ENCODE peak calls at places on chromosomes 3 and 15, in nine cellular contexts. Q is breast epithelium; U is NCI-H460; Y is stimulated activated CD8-positive, alpha-beta memory T cell treated with anti-CD3 and anti-CD28 coated beads, Interleukin-7, amount 100 ng/mL, for 1 hour; V is AG08395; R is left colon; B is epithelial cell of prostate; M is naive thymus-derived CD8-positive, alpha-beta T cell; S is NCI-H1105 treated with DMSO at 0.1 percent for 48 hours. P is an unnamed sample.

GRCh38 chr3:6732807-6733206 is 128.1 kb upstream of the GRM7 start:
- DNase-seq in Q (no peak), U (no peak), Y (no peak), V (no peak), R (no peak), B (no peak), M (no peak), S (no peak), P (no peak)

GRCh38 chr3:45737222-45737621 is 48.0 kb downstream of the SACM1L start:
- DNase-seq in Q (no peak), U (no peak), Y (no peak), V (no peak), R (no peak), B (no peak), M (no peak), S (no peak), P (no peak)

GRCh38 chr3:141386611-141387110 is 18.4 kb downstream of the ZBTB38 start:
- DNase-seq in Q (no peak), U (peak; percentile 85), Y (no peak), V (no peak), R (no peak), B (no peak), M (no peak), S (no peak), P (no peak)

GRCh38 chr3:81585937-81586336 is 175.5 kb downstream of the GBE1 start:
- DNase-seq in Q (no peak), U (no peak), Y (no peak), V (no peak), R (no peak), B (no peak), M (no peak), S (no peak), P (no peak)

GRCh38 chr15:81296673-81297072 is 27.3 kb downstream of the STARD5 start:
- DNase-seq in Q (peak; percentile 37), U (no peak), Y (peak; percentile 40), V (no peak), R (peak; percentile 68), B (no peak), M (peak; percentile 73), S (no peak), P (peak; percentile 51)

GRCh38 chr3:131543714-131544113 is 40.9 kb upstream of the MRPL3 start:
- DNase-seq in Q (peak; percentile 51), U (peak; percentile 66), Y (no peak), V (peak; percentile 80), R (peak; percentile 5), B (no peak), M (no peak), S (no peak), P (no peak)

GRCh38 chr3:43335799-43336198 is 49.5 kb downstream of the SNRK start:
- DNase-seq in Q (no peak), U (no peak), Y (no peak), V (no peak), R (no peak), B (no peak), M (no peak), S (no peak), P (no peak)

GRCh38 chr15:22267761-22268160 is 187.4 kb downstream of the OR4M2 start:
- DNase-seq in Q (peak; percentile 15), U (no peak), Y (no peak), V (no peak), R (no peak), B (no peak), M (no peak), S (no peak), P (no peak)

GRCh38 chr15:99197861-99198260 is 51.5 kb downstream of the TTC23 start:
- DNase-seq in Q (no peak), U (no peak), Y (no peak), V (no peak), R (no peak), B (no peak), M (no peak), S (no peak), P (no peak)

GRCh38 chr15:25727116-25727515 is 136.0 kb downstream of the ATP10A start:
- DNase-seq in Q (peak; percentile 3), U (no peak), Y (no peak), V (no peak), R (no peak), B (no peak), M (no peak), S (no peak), P (no peak)

GRCh38 chr15:67998599-67999122 is 55.5 kb upstream of the PIAS1 start:
- DNase-seq in Q (no peak), U (peak; percentile 56), Y (no peak), V (no peak), R (peak; percentile 79), B (peak; percentile 37), M (no peak), S (peak; percentile 62), P (no peak)

GRCh38 chr15:74735305-74735704 is 10.0 kb upstream of the CYP1A1 start:
- DNase-seq in Q (no peak), U (no peak), Y (no peak), V (no peak), R (no peak), B (no peak), M (no peak), S (no peak), P (no peak)